ENCODE peak calls at places on chromosomes 12 and 14, in ten cellular contexts. C is astrocyte, A is mammary epithelial cell, J is neural progenitor cell, X is MM.1S, S is PC-3, R is endothelial cell of umbilical vein, K is hepatocyte, M is K562, E is HCT116. I is an unnamed sample.

GRCh38 chr14:42715316-42715715 is 1108.6 kb downstream of the LRFN5 start:
- DNase-seq in S (peak), C (peak), K (no peak), R (no peak), E (no peak), J (no peak), A (no peak), X (no peak), M (no peak), I (peak)

GRCh38 chr12:112577473-112578334 is 159.0 kb downstream of the PTPN11 start:
- DNase-seq in A (no peak), K (no peak), X (no peak), J (peak), M (no peak), R (no peak), C (no peak), S (no peak), E (no peak), I (no peak)

GRCh38 chr12:14999421-15000047 is 26.7 kb downstream of the PDE6H start:
- DNase-seq in S (peak), J (no peak), C (peak), E (no peak), R (no peak), M (no peak), A (peak), K (no peak), X (no peak), I (peak)

GRCh38 chr12:11991604-11992003 is 79.1 kb upstream of the BCL2L14 start:
- DNase-seq in J (no peak), S (no peak), X (no peak), E (no peak), M (no peak), C (peak), R (no peak), A (no peak), K (no peak), I (peak)

GRCh38 chr14:74888164-74889158 is 6.7 kb downstream of the DLST start:
- DNase-seq in X (no peak), K (no peak), E (peak), C (peak), R (no peak), J (no peak), A (peak), M (peak), S (no peak), I (peak)

GRCh38 chr12:43847427-43847826 is 11.5 kb downstream of the TMEM117 start:
- DNase-seq in E (no peak), J (no peak), K (no peak), X (no peak), R (no peak), S (peak), A (peak), C (peak), M (no peak), I (peak)

GRCh38 chr14:81559385-81559784 is 25.7 kb upstream of the SEL1L start:
- DNase-seq in C (no peak), J (no peak), M (no peak), X (no peak), E (no peak), R (no peak), A (no peak), S (no peak), K (no peak), I (no peak)

GRCh38 chr12:17108877-17109520 is 503.0 kb upstream of the LMO3 start:
- DNase-seq in J (no peak), K (no peak), S (peak), C (peak), R (no peak), A (no peak), M (no peak), X (no peak), E (no peak), I (peak)

GRCh38 chr14:32744811-32745445 is 193.8 kb upstream of the NPAS3 start:
- DNase-seq in J (no peak), X (no peak), C (peak), S (no peak), R (no peak), K (no peak), A (peak), M (no peak), E (no peak), I (peak)

GRCh38 chr12:52832451-52832850 is 1.7 kb downstream of the KRT79 start:
- DNase-seq in R (no peak), E (no peak), M (no peak), K (no peak), C (no peak), J (no peak), X (no peak), S (no peak), A (no peak), I (no peak)

GRCh38 chr12:7131502-7131866 is 1.3 kb downstream of the CLSTN3 start:
- DNase-seq in A (no peak), R (no peak), M (no peak), C (no peak), K (no peak), X (no peak), E (no peak), J (peak), S (no peak), I (no peak)

GRCh38 chr14:70926187-70926830 is 19.1 kb downstream of the PCNX1 start:
- DNase-seq in R (no peak), E (no peak), S (no peak), M (no peak), X (no peak), K (no peak), A (no peak), J (no peak), C (no peak), I (no peak)
- H3K27ac ChIP-seq in R (no peak), E (no peak), S (no peak), M (no peak), X (no peak), K (no peak), A (no peak), J (no peak), C (no peak), I (no peak)

DNA sequence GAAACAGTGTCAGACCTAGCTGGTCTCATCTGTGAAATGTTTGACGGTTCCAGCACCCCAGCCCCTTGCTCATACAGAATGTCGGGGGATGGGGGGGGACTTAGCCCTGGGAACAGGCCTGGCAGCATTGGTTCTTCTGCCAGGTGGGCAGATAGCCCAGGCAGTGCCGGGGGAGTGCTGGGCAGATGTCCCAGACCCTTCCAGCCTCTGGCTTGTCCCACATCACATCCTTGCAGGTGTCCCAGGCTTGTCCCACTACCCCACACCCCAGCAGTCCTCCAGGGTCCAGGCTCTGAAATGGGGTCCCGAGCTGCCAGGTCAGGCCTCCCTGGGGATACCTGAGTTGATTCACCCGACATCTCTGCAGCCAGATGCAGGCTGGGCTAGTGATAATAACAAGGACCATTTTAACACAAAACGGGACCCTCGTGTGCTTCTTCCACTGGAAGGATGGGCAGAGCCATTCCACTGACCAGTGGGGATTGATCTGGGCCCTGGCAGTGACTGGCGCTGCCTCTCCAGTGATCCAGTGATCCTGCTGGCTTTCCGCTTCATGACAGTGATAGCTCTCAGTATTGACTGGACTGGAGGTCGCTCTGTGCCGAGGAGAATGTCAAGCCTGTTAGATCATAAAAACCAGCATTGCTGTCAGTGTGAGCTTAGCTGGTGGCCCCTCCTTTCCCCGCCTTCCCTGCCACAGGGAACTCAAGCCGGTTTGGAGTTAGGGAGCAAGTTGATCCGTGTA is 180.5 kb downstream of the AACS start:
- DNase-seq in R (no peak), X (no peak), C (no peak), A (no peak), K (peak), E (no peak), S (no peak), J (no peak), M (no peak), I (no peak)
- TF ChIP-seq EZH2 in R (no peak), X (no peak), C (no peak), A (no peak), K (no peak), E (peak), S (peak), J (no peak), M (no peak), I (no peak)

DNA sequence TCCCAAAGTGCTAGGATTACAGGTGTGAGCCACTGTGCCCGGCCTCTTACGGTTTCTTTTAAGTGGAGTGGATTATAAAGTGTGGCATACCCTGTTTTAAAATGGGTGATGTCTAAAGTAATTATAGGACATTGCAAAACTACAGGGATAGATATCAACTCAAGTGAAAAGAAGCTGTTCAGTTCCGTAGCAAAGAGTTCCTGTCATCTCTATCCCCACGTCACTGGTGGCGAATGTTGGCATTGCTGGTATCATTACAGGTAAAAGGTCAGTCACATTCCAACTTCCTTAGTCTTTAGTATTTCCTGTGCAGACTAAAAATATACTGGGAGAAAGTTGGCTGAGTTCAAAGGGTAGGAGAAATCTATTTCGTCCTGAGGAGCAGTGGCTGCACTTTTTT is 95.6 kb upstream of the SLC38A2 start:
- DNase-seq in C (peak), J (no peak), M (no peak), X (no peak), R (no peak), A (no peak), K (no peak), S (peak), E (peak), I (peak)
- H3K27ac ChIP-seq in C (no peak), J (no peak), M (no peak), X (no peak), R (no peak), A (no peak), K (no peak), S (no peak), E (peak), I (no peak)

GRCh38 chr14:23365353-23366162 is 586 bp upstream of the EFS start:
- DNase-seq in K (peak), M (peak), X (no peak), S (peak), E (no peak), C (peak), J (peak), R (no peak), A (no peak), I (peak)
- TF ChIP-seq EZH2 in K (no peak), M (no peak), X (no peak), S (no peak), E (no peak), C (peak), J (no peak), R (peak), A (no peak), I (peak)

I was measured in fibroblast of lung.